ENCODE peak calls at places on chromosomes 11 and 22, in four cellular contexts. C, F, H and Y are unnamed samples. For H3K27me3 and H3K4me1, the result is how much of the 10 kb centered on the place peaks cover.

GRCh38 chr11:70068950-70069349 is 9.2 kb upstream of the ANO1 start:
- DNase-seq in C (no peak), F (no peak), H (no peak), Y (no peak)

GRCh38 chr22:50114221-50114981 is 24.6 kb downstream of the MOV10L1 start:
- DNase-seq in C (peak), F (no peak), H (no peak), Y (no peak)

GRCh38 chr22:45785458-45785857 is 113.8 kb downstream of the ATXN10 start:
- DNase-seq in C (peak), F (no peak), H (peak), Y (peak)

GRCh38 chr11:42175203-42175602 is 715.8 kb upstream of the LRRC4C start:
- DNase-seq in C (no peak), F (no peak), H (no peak), Y (no peak)

GRCh38 chr11:40129276-40129675 is 1330.2 kb downstream of the LRRC4C start:
- DNase-seq in C (no peak), F (no peak), H (no peak), Y (no peak)

GRCh38 chr11:61923166-61924015 is 6.0 kb upstream of the RAB3IL1 start:
- DNase-seq in C (peak), F (no peak), H (no peak), Y (peak)

GRCh38 chr11:69352715-69353325 is 58.9 kb downstream of the MYEOV start:
- DNase-seq in C (peak), F (peak), H (no peak), Y (peak)

GRCh38 chr22:25112538-25113253 is 87.0 kb upstream of the CRYBB3 start:
- DNase-seq in C (no peak), F (no peak), H (no peak), Y (peak)

GRCh38 chr11:60734271-60734670 is 9.8 kb downstream of the MS4A18 start:
- DNase-seq in C (no peak), F (no peak), H (no peak), Y (no peak)

DNA sequence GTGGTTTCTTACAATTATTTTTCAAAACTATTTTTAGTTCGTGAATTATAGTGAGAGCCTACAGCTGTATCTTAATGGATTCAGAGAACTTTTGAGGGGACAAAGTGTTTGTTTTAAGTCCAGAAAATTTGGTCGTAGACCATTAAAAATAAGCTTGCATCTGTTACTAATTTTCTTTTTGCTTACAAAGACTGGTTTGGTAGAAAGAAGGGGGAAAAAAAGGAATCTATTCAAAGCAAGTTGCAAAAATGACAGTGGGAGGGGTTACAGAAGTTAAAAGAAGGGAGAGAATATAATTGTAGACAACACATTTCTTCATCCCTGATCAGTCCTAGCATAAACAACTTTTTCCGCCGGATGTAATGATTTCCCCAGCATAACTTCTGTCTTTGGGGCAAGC is 72.1 kb downstream of the AMOTL1 start:
- DNase-seq in C (peak), F (no peak), H (no peak), Y (no peak)
- TF ChIP-seq POLR2A in C (no peak), F (no peak), H (no peak), Y (no peak)

DNA sequence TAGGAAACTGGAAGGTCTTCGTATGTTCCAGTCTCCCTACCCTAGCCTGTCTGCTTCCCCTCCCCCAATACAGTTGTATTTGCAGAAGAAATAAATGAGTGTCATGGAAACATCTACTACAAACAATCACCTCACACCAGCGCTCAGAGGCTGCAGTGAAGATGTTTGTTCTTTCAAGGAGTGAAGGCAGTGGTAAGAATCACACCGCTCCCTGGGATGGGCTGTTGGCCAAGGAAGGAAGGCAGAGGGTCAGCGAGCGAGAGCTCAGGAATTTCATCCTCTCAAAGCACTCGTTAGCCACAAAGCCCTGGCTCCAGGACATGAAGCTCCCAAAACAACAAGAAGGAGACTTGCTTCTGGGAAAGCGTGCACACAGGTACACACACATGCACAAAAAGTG is 1.2 kb upstream of the IGSF9B start:
- DNase-seq in C (no peak), F (no peak), H (no peak), Y (no peak)
- H3K27me3 ChIP-seq in C (under half), F (under half), H (under half), Y (under half)

DNA sequence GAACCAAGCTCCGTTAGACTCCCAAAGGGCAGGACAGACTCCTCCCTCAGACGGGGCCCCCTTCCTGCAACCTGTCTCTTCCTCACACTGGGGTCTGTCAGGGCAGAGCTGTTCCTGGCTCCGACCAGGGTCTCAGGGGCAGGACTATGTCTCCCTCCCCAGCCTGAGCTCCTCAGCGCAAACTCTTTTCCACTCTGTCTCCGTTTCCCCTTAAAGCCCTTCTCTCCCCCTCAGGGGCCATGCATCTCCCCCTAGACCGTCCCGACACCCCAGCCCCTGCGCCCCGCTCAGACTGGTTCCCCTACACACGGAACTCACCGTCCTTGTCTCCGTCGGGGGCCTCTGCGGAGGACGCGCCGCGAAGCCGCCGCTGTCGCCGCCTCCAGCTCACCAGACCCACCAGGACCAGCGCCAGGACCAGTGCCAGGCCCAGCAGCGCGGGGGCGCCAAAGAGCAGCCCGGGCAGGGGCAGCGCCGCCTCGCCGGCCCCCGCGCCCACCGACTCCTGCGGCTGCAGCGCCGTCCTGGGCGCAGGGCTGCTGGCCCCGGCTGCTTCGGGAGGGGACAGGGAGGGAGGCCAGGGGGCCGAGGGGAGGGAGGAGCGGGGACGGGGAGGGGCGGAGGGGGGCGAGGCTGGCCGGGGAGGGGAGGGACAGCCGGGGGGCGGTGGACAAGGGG is 684 bp downstream of the TNFRSF13C start:
- DNase-seq in C (peak), F (no peak), H (peak), Y (peak)
- H3K4me1 ChIP-seq in C (under half), F (under half), H (under half), Y (under half)

DNA sequence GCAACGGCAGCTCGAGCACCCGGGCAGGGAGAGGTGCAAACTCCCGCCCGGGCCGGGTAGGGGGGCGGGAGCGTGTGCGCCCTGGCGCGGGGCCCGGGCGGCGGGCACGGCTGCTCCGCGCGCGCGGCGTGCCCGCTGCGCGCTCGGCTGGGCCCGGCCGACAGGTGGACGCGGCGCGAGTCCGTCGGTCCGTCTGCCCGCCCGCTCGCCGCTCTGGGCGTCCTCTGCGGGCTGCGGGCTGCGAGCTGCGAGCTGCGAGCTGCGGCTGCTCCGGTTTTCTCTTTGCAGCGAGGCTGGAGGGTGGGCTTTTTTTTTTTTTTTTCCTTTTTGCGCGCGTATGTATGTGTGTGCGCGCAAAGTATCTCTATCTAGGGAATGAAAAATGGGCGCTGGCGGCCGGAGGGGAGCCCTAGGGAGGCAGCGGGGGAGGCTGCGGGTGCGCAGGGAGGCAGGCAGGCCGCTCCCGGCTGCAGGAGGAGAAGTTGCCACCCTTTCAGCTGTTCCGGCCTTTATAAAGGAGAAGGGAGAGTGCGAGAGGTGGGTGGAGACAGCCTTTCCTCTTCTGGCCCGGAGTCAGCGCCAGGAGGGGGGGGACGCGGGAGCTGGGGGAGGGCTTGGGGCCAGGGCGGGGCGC is at the start of gene PDGFB:
- DNase-seq in C (no peak), F (no peak), H (peak), Y (no peak)
- TF ChIP-seq POLR2A in C (no peak), F (peak), H (peak), Y (peak)

DNA sequence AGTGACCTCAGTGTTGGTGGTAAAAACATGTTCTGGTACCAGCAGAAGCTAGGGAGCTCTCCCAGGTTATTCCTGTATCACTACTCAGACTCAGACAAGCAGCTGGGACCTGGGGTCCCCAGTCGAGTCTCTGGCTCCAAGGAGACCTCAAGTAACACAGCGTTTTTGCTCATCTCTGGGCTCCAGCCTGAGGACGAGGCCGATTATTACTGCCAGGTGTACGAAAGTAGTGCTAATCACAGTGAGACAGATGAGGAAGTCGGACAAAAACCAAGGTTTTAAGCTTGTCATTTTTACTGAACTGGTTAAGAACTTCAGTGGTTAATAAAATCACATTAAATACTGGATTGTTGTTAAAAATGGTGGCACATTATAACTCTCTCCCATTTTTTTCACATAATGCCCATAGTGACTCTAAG is 42.7 kb upstream of the VPREB1 start:
- DNase-seq in C (no peak), F (no peak), H (no peak), Y (no peak)
- H3K27me3 ChIP-seq in C (half or more), F (under half), H (under half), Y (under half)

GRCh38 chr11:116984186-116984585 is 114.0 kb downstream of the SIK3 start:
- DNase-seq in C (peak), F (no peak), H (no peak), Y (no peak)
- H3K4me1 ChIP-seq in C (under half), F (under half), H (under half), Y (under half)